ENCODE peak calls at places on chromosomes 6 and 20, in six cellular contexts. L, Z, D, G, J and U are unnamed samples.
A peak's percentile ranks its signal among the peaks of the same experiment; 100 is the strongest.

GRCh38 chr20:5658897-5659296 is 91.3 kb upstream of the SHLD1 start:
- DNase-seq in L (peak; percentile 81), Z (peak; percentile 96), D (peak; percentile 71), G (peak; percentile 6), J (peak; percentile 27), U (no peak)

GRCh38 chr6:125994659-125995488 is 8.5 kb downstream of the TRMT11 start:
- DNase-seq in L (no peak), Z (no peak), D (no peak), G (no peak), J (no peak), U (no peak)

GRCh38 chr20:41586784-41587183 is 31.4 kb downstream of the CHD6 start:
- DNase-seq in L (no peak), Z (no peak), D (no peak), G (no peak), J (no peak), U (no peak)

GRCh38 chr6:160678744-160679401 is 14.8 kb upstream of the LPA start:
- DNase-seq in L (peak; percentile 46), Z (no peak), D (no peak), G (no peak), J (no peak), U (no peak)

GRCh38 chr6:14121936-14122344 is 4.4 kb downstream of the CD83 start:
- DNase-seq in L (no peak), Z (no peak), D (no peak), G (no peak), J (no peak), U (no peak)

GRCh38 chr20:63095718-63096654 is 89.2 kb upstream of the BHLHE23 start:
- DNase-seq in L (no peak), Z (no peak), D (peak; percentile 29), G (no peak), J (no peak), U (no peak)

GRCh38 chr6:160882741-160883340 is 108.7 kb upstream of the MAP3K4 start:
- DNase-seq in L (no peak), Z (peak; percentile 77), D (no peak), G (no peak), J (no peak), U (no peak)

GRCh38 chr6:155406801-155407200 is 48.8 kb downstream of the NOX3 start:
- DNase-seq in L (no peak), Z (no peak), D (no peak), G (no peak), J (no peak), U (no peak)

GRCh38 chr20:53935353-53936084 is 134.9 kb downstream of the BCAS1 start:
- DNase-seq in L (no peak), Z (no peak), D (no peak), G (no peak), J (no peak), U (peak; percentile 31)

GRCh38 chr6:150694889-150695288 is 95.2 kb downstream of the PLEKHG1 start:
- DNase-seq in L (no peak), Z (no peak), D (no peak), G (no peak), J (no peak), U (no peak)

GRCh38 chr6:137488736-137489409 is 5.3 kb downstream of the OLIG3 start:
- DNase-seq in L (no peak), Z (no peak), D (no peak), G (no peak), J (no peak), U (no peak)

GRCh38 chr6:111381126-111381525 is 101.9 kb downstream of the REV3L start:
- DNase-seq in L (no peak), Z (peak; percentile 39), D (no peak), G (no peak), J (no peak), U (no peak)

GRCh38 chr20:46400253-46400652 is 6.2 kb downstream of the ELMO2 start:
- DNase-seq in L (peak; percentile 50), Z (peak; percentile 86), D (no peak), G (no peak), J (no peak), U (no peak)

GRCh38 chr20:63829943-63830820 is 882 bp downstream of the ZBTB46 start:
- DNase-seq in L (peak; percentile 71), Z (peak; percentile 39), D (no peak), G (no peak), J (peak; percentile 14), U (no peak)

GRCh38 chr6:36841756-36842155 is 2.5 kb upstream of the CPNE5 start:
- DNase-seq in L (no peak), Z (no peak), D (no peak), G (no peak), J (no peak), U (no peak)

GRCh38 chr6:160520043-160520904 is 143.8 kb downstream of the LPA start:
- DNase-seq in L (peak; percentile 90), Z (peak; percentile 79), D (peak; percentile 84), G (peak; percentile 71), J (peak; percentile 75), U (peak; percentile 85)

GRCh38 chr20:8801686-8802085 is 267.2 kb upstream of the PLCB4 start:
- DNase-seq in L (no peak), Z (no peak), D (no peak), G (no peak), J (no peak), U (no peak)

DNA sequence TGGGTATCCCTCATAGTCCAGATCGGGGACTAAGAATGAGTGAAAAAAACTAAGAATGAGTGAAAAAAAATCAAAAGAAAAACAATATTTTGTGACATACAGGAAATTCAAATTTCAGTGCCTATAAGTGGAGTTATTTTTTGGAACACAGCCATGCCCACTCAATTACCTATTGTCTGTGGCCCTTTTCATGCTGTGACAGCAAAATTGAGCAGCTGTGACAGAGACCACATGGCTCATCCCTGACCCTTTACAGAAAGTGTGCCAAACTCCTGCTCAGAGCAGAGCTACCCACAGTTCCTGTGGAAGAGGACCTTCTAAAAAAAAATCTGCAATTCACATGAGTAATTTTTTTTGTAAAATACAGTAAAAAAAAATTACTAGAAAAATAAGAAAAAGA is 1.4 kb downstream of the NCR2 start:
- DNase-seq in L (no peak), Z (no peak), D (no peak), G (no peak), J (no peak), U (no peak)
- H3K27me3 ChIP-seq in L (no peaks in the 10 kb centered on the region), Z (peaks cover 7% of the 10 kb centered on the region), D (no peaks in the 10 kb centered on the region), G (no peaks in the 10 kb centered on the region), J (no peaks in the 10 kb centered on the region), U (no peaks in the 10 kb centered on the region)

DNA sequence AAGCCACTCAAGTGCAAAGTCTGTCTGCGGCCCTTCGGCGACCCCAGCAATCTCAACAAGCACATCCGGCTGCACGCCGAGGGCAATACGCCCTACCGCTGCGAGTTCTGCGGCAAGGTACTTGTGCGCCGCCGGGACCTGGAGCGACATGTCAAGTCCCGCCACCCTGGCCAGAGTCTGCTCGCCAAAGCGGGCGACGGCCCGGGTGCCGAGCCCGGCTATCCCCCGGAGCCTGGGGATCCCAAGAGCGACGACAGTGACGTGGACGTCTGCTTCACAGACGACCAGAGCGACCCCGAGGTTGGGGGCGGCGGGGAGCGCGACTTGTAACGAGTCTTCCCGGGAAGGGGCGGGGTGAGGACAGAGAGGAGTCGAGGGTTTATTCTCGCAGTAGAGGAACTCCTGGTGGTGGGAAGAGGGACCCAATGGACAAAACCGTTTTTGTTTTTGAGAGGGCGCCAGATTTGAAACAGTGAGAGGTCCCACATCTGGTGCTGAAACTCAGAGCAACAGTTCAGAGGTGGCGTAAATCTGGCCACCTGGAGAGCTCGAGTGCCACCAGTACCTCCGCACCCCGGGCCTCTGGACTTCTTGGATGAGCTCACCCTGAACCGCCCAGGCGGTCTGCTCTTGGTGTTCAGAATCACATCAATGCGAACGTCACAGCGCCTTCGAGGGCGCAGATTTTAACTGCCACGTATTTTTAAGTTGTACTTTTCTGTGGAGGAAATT is 8.0 kb downstream of the PRDM13 start:
- DNase-seq in L (peak; percentile 37), Z (peak; percentile 38), D (no peak), G (no peak), J (no peak), U (no peak)
- H3K27me3 ChIP-seq in L (no peaks in the 10 kb centered on the region), Z (peaks cover 95% of the 10 kb centered on the region), D (peaks cover 82% of the 10 kb centered on the region), G (peaks cover 63% of the 10 kb centered on the region), J (peaks cover 73% of the 10 kb centered on the region), U (peaks cover 2% of the 10 kb centered on the region)

GRCh38 chr20:39596554-39596953 is 634.4 kb downstream of the DHX35 start:
- DNase-seq in L (no peak), Z (no peak), D (no peak), G (no peak), J (no peak), U (no peak)
- H3K27me3 ChIP-seq in L (no peaks in the 10 kb centered on the region), Z (no peaks in the 10 kb centered on the region), D (no peaks in the 10 kb centered on the region), G (no peaks in the 10 kb centered on the region), J (no peaks in the 10 kb centered on the region), U (no peaks in the 10 kb centered on the region)

GRCh38 chr20:37451616-37452015 is 69.4 kb upstream of the NNAT start:
- DNase-seq in L (no peak), Z (no peak), D (no peak), G (no peak), J (no peak), U (no peak)
- H3K27me3 ChIP-seq in L (no peaks in the 10 kb centered on the region), Z (no peaks in the 10 kb centered on the region), D (no peaks in the 10 kb centered on the region), G (no peaks in the 10 kb centered on the region), J (no peaks in the 10 kb centered on the region), U (no peaks in the 10 kb centered on the region)

DNA sequence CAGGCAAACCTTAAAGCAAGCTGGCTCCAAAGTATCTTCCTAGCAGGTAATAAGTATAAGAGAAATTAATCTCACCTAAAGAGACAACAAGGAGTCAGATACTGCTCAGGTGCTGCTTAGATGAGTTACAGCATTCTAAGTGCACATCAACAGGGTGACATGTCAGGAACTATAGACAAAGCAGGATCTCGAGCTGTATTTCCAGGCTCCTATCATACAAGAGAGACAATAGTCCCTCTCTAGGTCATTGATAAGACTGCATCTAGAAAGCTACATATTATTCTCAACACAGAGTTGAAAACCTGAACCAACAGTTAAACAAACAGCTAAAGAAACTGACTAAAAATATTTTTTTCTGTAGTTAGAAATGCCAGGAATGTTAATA is 3.9 kb downstream of the PTPRK start:
- DNase-seq in L (no peak), Z (peak; percentile 54), D (no peak), G (no peak), J (no peak), U (no peak)
- H3K27me3 ChIP-seq in L (no peaks in the 10 kb centered on the region), Z (no peaks in the 10 kb centered on the region), D (no peaks in the 10 kb centered on the region), G (no peaks in the 10 kb centered on the region), J (peaks cover 22% of the 10 kb centered on the region), U (no peaks in the 10 kb centered on the region)

GRCh38 chr6:46444772-46445454 is 46.3 kb downstream of the RCAN2 start:
- DNase-seq in L (no peak), Z (no peak), D (no peak), G (no peak), J (no peak), U (no peak)
- H3K27me3 ChIP-seq in L (no peaks in the 10 kb centered on the region), Z (no peaks in the 10 kb centered on the region), D (no peaks in the 10 kb centered on the region), G (no peaks in the 10 kb centered on the region), J (no peaks in the 10 kb centered on the region), U (no peaks in the 10 kb centered on the region)

GRCh38 chr6:43389713-43390265 is 20.3 kb upstream of the ZNF318 start:
- DNase-seq in L (no peak), Z (no peak), D (no peak), G (no peak), J (no peak), U (no peak)
- H3K27me3 ChIP-seq in L (no peaks in the 10 kb centered on the region), Z (no peaks in the 10 kb centered on the region), D (no peaks in the 10 kb centered on the region), G (no peaks in the 10 kb centered on the region), J (no peaks in the 10 kb centered on the region), U (no peaks in the 10 kb centered on the region)